ENCODE peak calls at places on chromosomes 7 and 10, in five cellular contexts. One of them, this sample, is unnamed.
A peak's percentile ranks its signal among the peaks of the same experiment; 100 is the strongest.

GRCh38 chr7:140201393-140201792 is 24.6 kb upstream of the KDM7A start:
- DNase-seq in Karpas-422: no peak
- DNase-seq in effector memory CD4-positive, alpha-beta T cell: no peak
- DNase-seq in adrenal gland: no peak
- DNase-seq in H7: no peak
- DNase-seq in this sample: no peak

GRCh38 chr10:43026039-43026973 is 50.6 kb upstream of the RET start:
- DNase-seq in Karpas-422: no peak
- DNase-seq in effector memory CD4-positive, alpha-beta T cell: no peak
- DNase-seq in adrenal gland: no peak
- DNase-seq in H7: peak; percentile 89
- DNase-seq in this sample: no peak

GRCh38 chr7:74099031-74099430 is 15.4 kb downstream of the LIMK1 start:
- DNase-seq in Karpas-422: no peak
- DNase-seq in effector memory CD4-positive, alpha-beta T cell: no peak
- DNase-seq in adrenal gland: no peak
- DNase-seq in H7: peak; percentile 33
- DNase-seq in this sample: no peak

GRCh38 chr7:13908667-13909382 is 80.6 kb downstream of the ETV1 start:
- DNase-seq in Karpas-422: no peak
- DNase-seq in effector memory CD4-positive, alpha-beta T cell: no peak
- DNase-seq in adrenal gland: no peak
- DNase-seq in H7: no peak
- DNase-seq in this sample: no peak

GRCh38 chr10:43619368-43619767 is 13.1 kb downstream of the ZNF485 start:
- DNase-seq in Karpas-422: no peak
- DNase-seq in effector memory CD4-positive, alpha-beta T cell: no peak
- DNase-seq in adrenal gland: no peak
- DNase-seq in H7: no peak
- DNase-seq in this sample: no peak

GRCh38 chr7:4681922-4682620 is at the start of gene FOXK1:
- DNase-seq in Karpas-422: peak; percentile 93
- DNase-seq in effector memory CD4-positive, alpha-beta T cell: peak; percentile 61
- DNase-seq in adrenal gland: peak; percentile 79
- DNase-seq in H7: peak; percentile 95
- DNase-seq in this sample: peak; percentile 78

GRCh38 chr7:108660465-108660864 is 90.8 kb downstream of the DNAJB9 start:
- DNase-seq in Karpas-422: no peak
- DNase-seq in effector memory CD4-positive, alpha-beta T cell: no peak
- DNase-seq in adrenal gland: no peak
- DNase-seq in H7: peak; percentile 68
- DNase-seq in this sample: no peak

GRCh38 chr7:17320642-17321041 is 22.2 kb downstream of the AHR start:
- DNase-seq in Karpas-422: no peak
- DNase-seq in effector memory CD4-positive, alpha-beta T cell: no peak
- DNase-seq in adrenal gland: no peak
- DNase-seq in H7: no peak
- DNase-seq in this sample: no peak

GRCh38 chr10:122246830-122247520 is 24.1 kb upstream of the BTBD16 start:
- DNase-seq in Karpas-422: no peak
- DNase-seq in effector memory CD4-positive, alpha-beta T cell: no peak
- DNase-seq in adrenal gland: no peak
- DNase-seq in H7: no peak
- DNase-seq in this sample: no peak

GRCh38 chr7:107563761-107564552 is at the start of the genes COG5 and DUS4L:
- DNase-seq in Karpas-422: peak; percentile 93
- DNase-seq in effector memory CD4-positive, alpha-beta T cell: peak; percentile 79
- DNase-seq in adrenal gland: peak; percentile 91
- DNase-seq in H7: peak; percentile 91
- DNase-seq in this sample: peak; percentile 83

GRCh38 chr7:85067371-85067770 is 119.5 kb downstream of the SEMA3D start:
- DNase-seq in Karpas-422: no peak
- DNase-seq in effector memory CD4-positive, alpha-beta T cell: no peak
- DNase-seq in adrenal gland: no peak
- DNase-seq in H7: no peak
- DNase-seq in this sample: no peak
- H3K36me3 ChIP-seq in Karpas-422: no peaks in the 10 kb centered on the region
- H3K36me3 ChIP-seq in effector memory CD4-positive, alpha-beta T cell: no peaks in the 10 kb centered on the region
- H3K36me3 ChIP-seq in adrenal gland: no peaks in the 10 kb centered on the region
- H3K36me3 ChIP-seq in H7: no peaks in the 10 kb centered on the region
- H3K36me3 ChIP-seq in this sample: no peaks in the 10 kb centered on the region

GRCh38 chr10:13637894-13638293 is 51.1 kb downstream of the PRPF18 start:
- DNase-seq in Karpas-422: no peak
- DNase-seq in effector memory CD4-positive, alpha-beta T cell: no peak
- DNase-seq in adrenal gland: no peak
- DNase-seq in H7: no peak
- DNase-seq in this sample: no peak

GRCh38 chr10:13634207-13634606 is 47.4 kb downstream of the PRPF18 start:
- DNase-seq in Karpas-422: no peak
- DNase-seq in effector memory CD4-positive, alpha-beta T cell: no peak
- DNase-seq in adrenal gland: no peak
- DNase-seq in H7: no peak
- DNase-seq in this sample: no peak

GRCh38 chr10:13633689-13634088 is 46.9 kb downstream of the PRPF18 start:
- DNase-seq in Karpas-422: no peak
- DNase-seq in effector memory CD4-positive, alpha-beta T cell: no peak
- DNase-seq in adrenal gland: peak; percentile 82
- DNase-seq in H7: no peak
- DNase-seq in this sample: no peak

GRCh38 chr10:13637303-13637856 is 50.6 kb downstream of the PRPF18 start:
- DNase-seq in Karpas-422: no peak
- DNase-seq in effector memory CD4-positive, alpha-beta T cell: no peak
- DNase-seq in adrenal gland: no peak
- DNase-seq in H7: no peak
- DNase-seq in this sample: no peak

DNA sequence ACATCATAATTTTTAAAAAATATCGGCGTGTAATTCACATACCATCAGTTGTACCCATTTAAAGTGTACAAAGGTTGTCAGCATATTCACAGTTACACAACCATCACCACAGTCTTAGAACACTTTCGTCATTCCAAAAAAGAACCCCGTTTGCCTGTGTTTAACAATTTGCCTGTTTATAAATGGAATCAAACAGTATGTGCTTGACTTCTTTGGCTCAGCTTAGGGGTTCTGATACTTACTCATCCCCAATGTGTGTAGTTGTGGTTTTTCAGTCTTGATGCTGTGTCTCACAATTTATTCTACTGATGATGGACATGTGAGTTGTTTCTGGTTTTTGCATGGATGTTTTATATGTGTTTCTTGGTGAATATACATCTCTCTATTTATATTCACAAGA is 50.0 kb downstream of the PRPF18 start:
- DNase-seq in Karpas-422: no peak
- DNase-seq in effector memory CD4-positive, alpha-beta T cell: no peak
- DNase-seq in adrenal gland: no peak
- DNase-seq in H7: no peak
- DNase-seq in this sample: no peak
- H3K36me3 ChIP-seq in Karpas-422: peaks cover 6% of the 10 kb centered on the region
- H3K36me3 ChIP-seq in effector memory CD4-positive, alpha-beta T cell: peaks cover 26% of the 10 kb centered on the region
- H3K36me3 ChIP-seq in adrenal gland: no peaks in the 10 kb centered on the region
- H3K36me3 ChIP-seq in H7: no peaks in the 10 kb centered on the region
- H3K36me3 ChIP-seq in this sample: peaks cover 38% of the 10 kb centered on the region

DNA sequence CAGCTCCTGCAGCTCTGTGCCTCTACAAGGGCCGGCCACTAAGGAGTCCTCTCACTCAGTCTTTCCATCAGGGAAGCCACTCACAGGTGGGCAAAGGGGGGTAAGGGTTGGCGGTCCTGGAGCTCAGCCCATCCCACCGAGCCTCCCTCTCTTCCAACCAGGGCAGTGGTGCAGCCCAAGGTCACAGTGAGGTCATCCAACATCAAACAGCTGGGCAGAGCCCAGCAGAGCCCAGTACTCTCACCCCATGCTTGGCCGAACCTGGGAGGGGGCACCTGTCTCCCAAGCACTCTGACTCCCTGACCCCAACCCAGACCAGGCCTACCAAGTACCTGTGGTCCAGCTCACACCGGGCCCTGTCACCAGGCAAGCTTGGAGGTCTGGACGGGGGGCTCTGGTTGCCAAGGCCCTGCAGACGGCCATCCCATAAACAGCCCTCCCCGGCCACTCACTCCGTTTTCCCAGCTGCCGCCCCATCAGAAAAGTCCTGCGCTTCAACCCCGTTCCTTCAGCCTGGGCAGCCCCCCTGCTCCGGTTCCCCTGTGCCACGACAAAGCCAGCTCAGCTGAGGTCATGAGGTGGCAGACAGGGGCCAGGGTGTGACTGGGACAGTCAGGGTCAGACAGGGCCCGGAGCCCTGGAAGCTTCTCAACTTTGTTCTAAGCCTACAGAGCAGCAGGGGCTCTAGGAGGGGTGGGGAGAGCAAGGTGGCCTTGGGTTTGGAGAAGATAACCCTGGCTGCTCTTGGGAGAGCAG is 27.5 kb downstream of the PDGFA start:
- DNase-seq in Karpas-422: no peak
- DNase-seq in effector memory CD4-positive, alpha-beta T cell: no peak
- DNase-seq in adrenal gland: no peak
- DNase-seq in H7: no peak
- DNase-seq in this sample: no peak
- H3K36me3 ChIP-seq in Karpas-422: no peaks in the 10 kb centered on the region
- H3K36me3 ChIP-seq in effector memory CD4-positive, alpha-beta T cell: no peaks in the 10 kb centered on the region
- H3K36me3 ChIP-seq in adrenal gland: no peaks in the 10 kb centered on the region
- H3K36me3 ChIP-seq in H7: no peaks in the 10 kb centered on the region
- H3K36me3 ChIP-seq in this sample: peaks cover 8% of the 10 kb centered on the region

GRCh38 chr7:157362729-157363128 is 25.9 kb downstream of the DNAJB6 start:
- DNase-seq in Karpas-422: no peak
- DNase-seq in effector memory CD4-positive, alpha-beta T cell: no peak
- DNase-seq in adrenal gland: peak; percentile 66
- DNase-seq in H7: no peak
- DNase-seq in this sample: no peak

GRCh38 chr7:157368955-157369354 is 32.2 kb downstream of the DNAJB6 start:
- DNase-seq in Karpas-422: no peak
- DNase-seq in effector memory CD4-positive, alpha-beta T cell: no peak
- DNase-seq in adrenal gland: no peak
- DNase-seq in H7: no peak
- DNase-seq in this sample: no peak

GRCh38 chr7:157370761-157371160 is 34.0 kb downstream of the DNAJB6 start:
- DNase-seq in Karpas-422: no peak
- DNase-seq in effector memory CD4-positive, alpha-beta T cell: no peak
- DNase-seq in adrenal gland: no peak
- DNase-seq in H7: no peak
- DNase-seq in this sample: no peak

GRCh38 chr7:157371296-157371695 is 34.5 kb downstream of the DNAJB6 start:
- DNase-seq in Karpas-422: no peak
- DNase-seq in effector memory CD4-positive, alpha-beta T cell: no peak
- DNase-seq in adrenal gland: no peak
- DNase-seq in H7: no peak
- DNase-seq in this sample: no peak

DNA sequence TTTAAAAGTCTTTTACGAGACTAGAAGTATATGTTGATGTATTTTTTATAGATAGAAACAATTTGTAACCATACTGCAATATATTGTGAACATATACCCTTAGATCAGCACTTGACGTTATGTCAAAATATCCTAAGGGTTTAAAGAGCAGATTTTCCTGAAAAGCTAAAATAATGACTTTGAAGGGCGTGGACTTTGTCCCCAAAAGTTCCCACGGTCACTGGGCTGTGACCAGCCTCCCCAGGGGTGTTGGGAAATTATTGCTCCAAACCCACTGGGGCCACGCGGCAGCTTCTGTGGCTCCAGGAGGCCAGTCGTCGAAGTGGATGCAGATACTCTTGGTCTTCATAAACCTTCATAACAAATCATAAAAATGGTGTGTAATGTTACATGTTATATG is 29.9 kb downstream of the DNAJB6 start:
- DNase-seq in Karpas-422: no peak
- DNase-seq in effector memory CD4-positive, alpha-beta T cell: no peak
- DNase-seq in adrenal gland: no peak
- DNase-seq in H7: no peak
- DNase-seq in this sample: no peak
- H3K36me3 ChIP-seq in Karpas-422: peaks cover 64% of the 10 kb centered on the region
- H3K36me3 ChIP-seq in effector memory CD4-positive, alpha-beta T cell: peaks cover 87% of the 10 kb centered on the region
- H3K36me3 ChIP-seq in adrenal gland: no peaks in the 10 kb centered on the region
- H3K36me3 ChIP-seq in H7: peaks cover 66% of the 10 kb centered on the region
- H3K36me3 ChIP-seq in this sample: peaks cover 77% of the 10 kb centered on the region

GRCh38 chr10:87764072-87764934 is 53.7 kb downstream of the ATAD1 start:
- DNase-seq in Karpas-422: no peak
- DNase-seq in effector memory CD4-positive, alpha-beta T cell: no peak
- DNase-seq in adrenal gland: no peak
- DNase-seq in H7: no peak
- DNase-seq in this sample: no peak
- H3K36me3 ChIP-seq in Karpas-422: peaks cover 2% of the 10 kb centered on the region
- H3K36me3 ChIP-seq in effector memory CD4-positive, alpha-beta T cell: peaks cover 27% of the 10 kb centered on the region
- H3K36me3 ChIP-seq in adrenal gland: no peaks in the 10 kb centered on the region
- H3K36me3 ChIP-seq in H7: peaks cover 2% of the 10 kb centered on the region
- H3K36me3 ChIP-seq in this sample: peaks cover 50% of the 10 kb centered on the region

DNA sequence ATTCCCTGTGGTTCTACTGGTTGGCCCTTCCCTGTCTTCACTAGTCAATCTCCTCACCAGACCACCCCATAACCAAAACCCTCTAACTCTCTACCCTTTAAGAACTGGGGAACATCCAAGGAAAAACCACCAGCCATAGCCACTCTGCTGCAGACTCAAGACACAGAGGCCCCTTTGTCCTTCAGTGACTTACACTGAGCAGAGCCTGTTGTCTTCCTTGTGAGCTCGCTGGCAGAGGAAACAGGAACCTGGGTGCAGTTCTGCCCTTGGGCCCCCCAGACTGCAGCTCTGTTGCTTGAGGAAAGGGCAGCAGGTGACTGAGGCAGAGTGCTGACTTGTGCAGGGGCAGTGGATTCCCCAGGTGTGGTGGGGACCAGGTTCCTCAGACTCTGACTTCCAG is 30.6 kb downstream of the ZC3HAV1 start:
- DNase-seq in Karpas-422: no peak
- DNase-seq in effector memory CD4-positive, alpha-beta T cell: no peak
- DNase-seq in adrenal gland: no peak
- DNase-seq in H7: no peak
- DNase-seq in this sample: no peak
- H3K36me3 ChIP-seq in Karpas-422: peaks cover 54% of the 10 kb centered on the region
- H3K36me3 ChIP-seq in effector memory CD4-positive, alpha-beta T cell: peaks cover 89% of the 10 kb centered on the region
- H3K36me3 ChIP-seq in adrenal gland: no peaks in the 10 kb centered on the region
- H3K36me3 ChIP-seq in H7: peaks cover 18% of the 10 kb centered on the region
- H3K36me3 ChIP-seq in this sample: peaks cover 89% of the 10 kb centered on the region

DNA sequence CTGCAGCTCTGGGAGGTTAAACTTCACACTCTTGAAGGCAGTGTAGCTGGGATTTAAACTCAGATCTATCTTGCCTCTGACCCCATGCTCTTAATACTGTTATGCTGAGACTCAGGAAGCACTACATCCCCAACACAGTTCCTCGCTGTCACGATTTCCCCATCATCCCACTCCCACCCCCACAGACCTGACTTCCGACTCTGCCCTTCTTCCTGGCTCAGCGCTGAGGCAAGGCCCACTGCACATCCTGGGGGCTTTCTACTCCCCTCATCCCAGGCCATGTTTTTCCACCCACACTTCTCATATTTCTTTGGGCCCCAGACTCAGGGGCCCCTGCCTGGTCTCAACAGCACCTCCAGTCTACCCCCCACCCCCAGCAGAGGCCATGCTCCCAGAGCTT is 7.6 kb upstream of the NDST2 start:
- DNase-seq in Karpas-422: no peak
- DNase-seq in effector memory CD4-positive, alpha-beta T cell: no peak
- DNase-seq in adrenal gland: no peak
- DNase-seq in H7: no peak
- DNase-seq in this sample: no peak
- H3K36me3 ChIP-seq in Karpas-422: peaks cover 5% of the 10 kb centered on the region
- H3K36me3 ChIP-seq in effector memory CD4-positive, alpha-beta T cell: peaks cover 67% of the 10 kb centered on the region
- H3K36me3 ChIP-seq in adrenal gland: no peaks in the 10 kb centered on the region
- H3K36me3 ChIP-seq in H7: peaks cover 10% of the 10 kb centered on the region
- H3K36me3 ChIP-seq in this sample: peaks cover 88% of the 10 kb centered on the region